ENCODE peak calls at places on chromosomes 2 and 18, in nine cellular contexts. A is heart right ventricle, R is A549, K is aorta, M is lower lobe of right lung, O is HCT116, E is right lobe of liver, P is right cardiac atrium, Q is RWPE2. U is an unnamed sample.

GRCh38 chr2:42979416-42979869 is 187.1 kb upstream of the HAAO start:
- ATAC-seq in P (no peak), E (peak), Q (no peak), M (no peak), K (no peak), O (no peak), R (peak), A (no peak), U (no peak)

GRCh38 chr2:9416267-9416961 is 6.9 kb downstream of the ITGB1BP1 start:
- ATAC-seq in K (no peak), A (no peak), E (no peak), O (no peak), R (peak), M (no peak), Q (peak), P (no peak), U (no peak)

GRCh38 chr18:36149514-36150289 is 20.0 kb downstream of the ELP2 start:
- ATAC-seq in A (no peak), K (no peak), E (no peak), R (no peak), O (no peak), Q (no peak), M (no peak), P (no peak), U (no peak)

GRCh38 chr18:8610442-8610801 is 1.2 kb downstream of the RAB12 start:
- ATAC-seq in K (no peak), E (peak), P (peak), Q (peak), A (peak), O (no peak), M (peak), R (no peak), U (no peak)

GRCh38 chr2:37271376-37272067 is 40.1 kb downstream of the NDUFAF7 start:
- ATAC-seq in K (no peak), O (no peak), A (no peak), Q (no peak), P (no peak), E (no peak), R (no peak), M (no peak), U (no peak)

GRCh38 chr2:12066986-12067385 is 320.6 kb downstream of the LPIN1 start:
- ATAC-seq in M (no peak), E (no peak), O (no peak), K (peak), P (no peak), A (no peak), Q (no peak), R (no peak), U (no peak)

GRCh38 chr2:117536139-117536538 is 278.4 kb upstream of the DDX18 start:
- ATAC-seq in O (no peak), Q (peak), K (no peak), M (peak), R (no peak), A (no peak), P (no peak), E (peak), U (no peak)

GRCh38 chr2:207950063-207950760 is 75.1 kb downstream of the PLEKHM3 start:
- ATAC-seq in E (peak), A (no peak), R (no peak), Q (no peak), K (no peak), O (no peak), P (peak), M (no peak), U (no peak)

GRCh38 chr2:33121925-33122324 is 175.2 kb downstream of the LTBP1 start:
- ATAC-seq in R (no peak), Q (no peak), A (no peak), O (no peak), K (no peak), E (no peak), P (no peak), M (no peak), U (no peak)

GRCh38 chr2:189876271-189876670 is 92.0 kb downstream of the PMS1 start:
- ATAC-seq in M (peak), E (peak), A (no peak), P (no peak), K (no peak), R (no peak), O (no peak), Q (no peak), U (no peak)

GRCh38 chr2:130150181-130151144 is 5.6 kb upstream of the CCDC74B start:
- ATAC-seq in M (no peak), Q (no peak), P (no peak), K (no peak), A (no peak), E (no peak), O (peak), R (no peak), U (peak)

GRCh38 chr2:85522090-85522647 is 16.8 kb upstream of the MAT2A start:
- ATAC-seq in O (no peak), E (no peak), P (no peak), R (no peak), M (no peak), A (no peak), K (no peak), Q (no peak), U (no peak)

GRCh38 chr2:159322419-159322818 is 35.9 kb upstream of the WDSUB1 start:
- ATAC-seq in A (no peak), O (no peak), Q (no peak), K (no peak), E (no peak), R (no peak), P (no peak), M (no peak), U (no peak)

GRCh38 chr2:55779459-55780421 is 86.1 kb upstream of the PNPT1 start:
- ATAC-seq in M (peak), P (no peak), K (no peak), A (no peak), Q (peak), E (peak), O (peak), R (peak), U (no peak)

GRCh38 chr18:69469444-69469919 is 68.8 kb downstream of the DOK6 start:
- ATAC-seq in E (no peak), P (no peak), O (peak), A (no peak), Q (no peak), K (no peak), M (no peak), R (peak), U (no peak)

GRCh38 chr2:48249631-48250473 is 280.1 kb upstream of the STON1 start:
- ATAC-seq in M (peak), K (no peak), O (no peak), R (no peak), E (peak), Q (no peak), A (peak), P (peak), U (peak)

GRCh38 chr2:239227661-239228371 is 173.0 kb downstream of the HDAC4 start:
- ATAC-seq in K (no peak), Q (no peak), P (no peak), A (peak), R (no peak), E (peak), O (no peak), M (no peak), U (no peak)
- H3K27ac ChIP-seq in K (no peak), Q (no peak), P (peak), A (no peak), R (no peak), E (no peak), O (no peak), M (no peak), U (peak)

GRCh38 chr2:190979906-190980629 is 33.9 kb downstream of the STAT1 start:
- ATAC-seq in Q (no peak), A (peak), E (peak), P (peak), K (peak), O (no peak), R (no peak), M (peak), U (peak)
- H3K4me3 ChIP-seq in Q (no peak), A (no peak), E (no peak), P (no peak), K (no peak), O (no peak), R (no peak), M (peak), U (no peak)

GRCh38 chr2:88161446-88161845 is 8.7 kb upstream of the THNSL2 start:
- ATAC-seq in A (no peak), P (no peak), O (no peak), Q (peak), K (no peak), E (no peak), R (no peak), M (no peak), U (no peak)

GRCh38 chr2:88167740-88168139 is 2.4 kb upstream of the THNSL2 start:
- ATAC-seq in A (no peak), M (no peak), P (no peak), R (no peak), Q (no peak), O (no peak), K (no peak), E (no peak), U (no peak)

GRCh38 chr2:88170472-88170892 is 336 bp downstream of the THNSL2 start:
- ATAC-seq in P (peak), M (peak), K (peak), R (no peak), Q (peak), O (no peak), A (peak), E (peak), U (peak)

GRCh38 chr2:88159955-88160415 is 10.2 kb upstream of the THNSL2 start:
- ATAC-seq in R (peak), M (peak), E (peak), K (peak), P (peak), A (peak), Q (peak), O (peak), U (peak)

DNA sequence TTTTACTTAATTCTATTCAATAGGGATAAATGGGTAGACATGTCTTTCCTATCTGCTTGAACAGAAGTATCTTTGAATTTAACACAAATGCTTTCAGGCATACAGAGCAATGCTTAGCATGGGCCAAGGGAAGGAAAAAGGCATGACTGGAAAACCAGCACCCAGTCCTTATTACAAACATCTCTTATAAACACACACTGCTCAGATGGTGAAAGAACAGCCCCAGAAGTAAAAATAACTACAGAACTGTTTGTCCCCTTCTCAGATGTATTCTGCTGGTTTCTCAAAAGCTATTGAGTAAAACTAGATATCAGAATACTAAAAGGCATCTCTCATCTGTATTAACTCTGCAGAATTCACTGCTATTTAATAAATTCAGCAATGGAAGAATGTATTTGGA is 4.5 kb upstream of the THNSL2 start:
- ATAC-seq in E (no peak), Q (no peak), O (no peak), R (no peak), P (no peak), K (no peak), A (no peak), M (no peak), U (peak)
- H3K27ac ChIP-seq in E (no peak), Q (no peak), O (no peak), R (no peak), P (no peak), K (no peak), A (no peak), M (no peak), U (peak)

GRCh38 chr2:226011716-226012115 is 612.2 kb downstream of the NYAP2 start:
- ATAC-seq in P (no peak), O (no peak), A (no peak), M (no peak), Q (no peak), K (no peak), R (no peak), E (no peak), U (no peak)
- H3K4me3 ChIP-seq in P (no peak), O (no peak), A (no peak), M (no peak), Q (no peak), K (no peak), R (no peak), E (no peak), U (no peak)

GRCh38 chr2:241499146-241499965 is 9.0 kb downstream of the STK25 start:
- ATAC-seq in E (no peak), P (no peak), K (no peak), R (no peak), M (peak), O (no peak), A (no peak), Q (no peak), U (no peak)
- H3K27ac ChIP-seq in E (no peak), P (no peak), K (no peak), R (no peak), M (no peak), O (no peak), A (no peak), Q (no peak), U (no peak)

DNA sequence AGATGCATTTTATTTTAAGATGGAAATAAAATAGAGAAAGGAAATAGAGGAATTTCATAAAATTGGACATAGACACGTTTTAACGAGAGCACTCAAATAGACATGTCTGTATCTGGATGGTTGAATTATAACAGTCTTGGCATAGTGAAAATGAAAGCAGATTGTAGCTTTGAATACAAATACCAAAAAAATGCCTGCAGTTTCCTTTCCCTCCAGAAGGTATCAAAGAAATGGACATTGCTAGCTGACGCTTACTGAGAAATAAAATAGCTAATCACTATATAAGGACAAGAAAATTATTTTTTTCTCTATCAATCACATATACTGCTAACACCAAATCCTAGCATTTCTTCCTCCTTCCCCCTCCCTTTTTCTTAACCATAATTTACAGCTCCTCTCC is 11.4 kb upstream of the MAPRE2 start:
- ATAC-seq in M (peak), A (no peak), K (no peak), R (no peak), P (peak), O (no peak), E (peak), Q (no peak), U (no peak)
- H3K4me3 ChIP-seq in M (peak), A (peak), K (no peak), R (no peak), P (peak), O (no peak), E (peak), Q (no peak), U (peak)

GRCh38 chr2:50126077-50126476 is 905.9 kb downstream of the NRXN1 start:
- ATAC-seq in M (no peak), R (no peak), K (no peak), Q (no peak), E (no peak), A (no peak), P (no peak), O (no peak), U (no peak)

GRCh38 chr2:50125230-50125629 is 906.7 kb downstream of the NRXN1 start:
- ATAC-seq in Q (no peak), E (no peak), P (no peak), O (no peak), M (no peak), R (no peak), K (no peak), A (no peak), U (no peak)

DNA sequence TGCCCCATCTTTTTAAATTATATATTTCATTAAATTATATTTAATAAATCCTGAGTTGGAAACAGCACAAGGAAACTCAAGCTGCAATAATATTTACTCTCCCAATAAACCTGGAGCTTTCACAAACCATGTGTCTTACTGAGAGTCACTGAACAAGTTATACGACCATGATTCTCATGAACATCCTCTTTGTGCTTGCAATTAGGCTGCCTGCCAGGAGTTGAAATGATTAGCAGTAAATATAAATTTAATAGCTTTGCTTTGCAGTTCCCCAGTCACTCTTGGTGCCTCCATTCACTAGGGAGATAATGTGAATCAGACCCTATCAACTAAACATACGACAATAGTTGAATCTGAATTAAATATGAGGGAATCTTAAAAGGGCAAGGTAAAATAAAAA is 905.1 kb downstream of the NRXN1 start:
- ATAC-seq in P (no peak), K (no peak), M (no peak), O (no peak), R (no peak), A (no peak), E (no peak), Q (no peak), U (no peak)
- H3K27ac ChIP-seq in P (no peak), K (no peak), M (no peak), O (no peak), R (no peak), A (no peak), E (no peak), Q (no peak), U (no peak)

GRCh38 chr2:39020383-39020782 is 100.5 kb downstream of the SOS1 start:
- ATAC-seq in M (no peak), P (no peak), O (no peak), K (no peak), R (no peak), Q (no peak), A (no peak), E (no peak), U (no peak)

GRCh38 chr2:39017314-39017713 is 103.5 kb downstream of the SOS1 start:
- ATAC-seq in P (no peak), M (no peak), R (no peak), K (peak), A (no peak), E (no peak), Q (no peak), O (no peak), U (no peak)

GRCh38 chr2:39022642-39023230 is 98.1 kb downstream of the SOS1 start:
- ATAC-seq in R (no peak), Q (no peak), A (no peak), K (no peak), P (no peak), O (no peak), M (no peak), E (no peak), U (no peak)

GRCh38 chr2:39015424-39015823 is 105.4 kb downstream of the SOS1 start:
- ATAC-seq in A (no peak), K (no peak), P (no peak), R (no peak), O (no peak), E (no peak), M (no peak), Q (no peak), U (no peak)

DNA sequence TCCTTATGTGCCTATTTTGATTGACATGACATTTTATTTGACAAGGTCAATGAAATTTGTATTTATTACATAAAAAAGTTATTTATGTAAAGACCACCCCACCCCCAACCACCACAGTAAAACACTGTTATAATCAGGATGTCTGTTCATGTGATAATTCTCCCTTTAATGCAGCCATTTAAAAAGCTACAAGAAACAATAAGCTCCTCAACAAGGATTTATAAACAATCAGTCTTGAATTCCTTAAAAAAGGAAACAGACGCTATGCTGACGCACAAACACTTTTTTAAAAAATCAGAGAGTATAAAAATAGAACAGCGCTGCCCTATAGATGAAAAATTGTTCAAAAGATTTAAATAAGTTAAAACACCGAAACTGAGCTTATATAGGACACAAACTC is 102.2 kb downstream of the SOS1 start:
- ATAC-seq in K (no peak), M (no peak), E (peak), A (no peak), Q (no peak), R (no peak), O (no peak), P (no peak), U (no peak)
- H3K4me3 ChIP-seq in K (no peak), M (no peak), E (no peak), A (peak), Q (no peak), R (no peak), O (no peak), P (peak), U (no peak)

GRCh38 chr2:219402665-219403515 is 15.2 kb upstream of the DNPEP start:
- ATAC-seq in O (peak), E (peak), K (peak), P (peak), A (no peak), R (peak), M (peak), Q (peak), U (peak)
- H3K27ac ChIP-seq in O (no peak), E (no peak), K (no peak), P (no peak), A (peak), R (no peak), M (no peak), Q (no peak), U (peak)

U was measured in gastroesophageal sphincter.